ENCODE peak calls at places on chromosomes 6 and 20, in five cellular contexts. F, V, M, S and E are unnamed samples. For H3K9me3, the result is how much of the 10 kb centered on the place peaks cover.

GRCh38 chr6:108473197-108473596 is 87.5 kb upstream of the FOXO3 start:
- DNase-seq in V (no peak), S (no peak), M (no peak), F (no peak), E (no peak)

GRCh38 chr20:64238115-64238825 is 17.3 kb upstream of the PCMTD2 start:
- DNase-seq in M (peak), V (peak), S (no peak), F (peak), E (no peak)

GRCh38 chr20:14561733-14562132 is 224.3 kb upstream of the FLRT3 start:
- DNase-seq in M (no peak), V (no peak), S (no peak), F (no peak), E (no peak)

GRCh38 chr20:43043887-43044286 is 145.8 kb downstream of the PTPRT start:
- DNase-seq in M (no peak), V (no peak), S (no peak), F (no peak), E (peak)

GRCh38 chr20:62895539-62895938 is 30.8 kb downstream of the DIDO1 start:
- DNase-seq in V (no peak), F (no peak), M (no peak), S (no peak), E (no peak)

GRCh38 chr20:17735206-17735804 is 35.5 kb downstream of the BANF2 start:
- DNase-seq in M (no peak), F (no peak), V (no peak), S (peak), E (no peak)

GRCh38 chr6:167113935-167114910 is 8.7 kb upstream of the CCR6 start:
- DNase-seq in S (no peak), M (no peak), V (no peak), F (peak), E (no peak)

GRCh38 chr20:36895036-36895435 is 19.1 kb downstream of the TLDC2 start:
- DNase-seq in V (no peak), F (no peak), S (no peak), M (no peak), E (no peak)

GRCh38 chr20:461254-462198 is 807 bp downstream of the TBC1D20 start:
- DNase-seq in V (peak), F (peak), M (peak), S (peak), E (peak)

GRCh38 chr6:170108890-170109587 is 181.8 kb downstream of the DLL1 start:
- DNase-seq in S (no peak), F (peak), M (no peak), V (no peak), E (no peak)

GRCh38 chr20:17593902-17594301 is 24.0 kb downstream of the DSTN start:
- DNase-seq in M (no peak), F (no peak), S (no peak), V (no peak), E (no peak)

GRCh38 chr20:60359010-60359409 is 400.8 kb downstream of the CDH26 start:
- DNase-seq in M (no peak), V (no peak), S (no peak), F (no peak), E (no peak)

GRCh38 chr20:21901470-21902275 is 196.2 kb downstream of the PAX1 start:
- DNase-seq in M (no peak), S (no peak), F (no peak), V (peak), E (peak)

GRCh38 chr6:54980511-54981275 is 134.1 kb downstream of the FAM83B start:
- DNase-seq in M (no peak), S (peak), V (no peak), F (no peak), E (no peak)

GRCh38 chr20:31925631-31926030 is 26.2 kb downstream of the PDRG1 start:
- DNase-seq in V (no peak), M (no peak), F (no peak), S (no peak), E (no peak)

GRCh38 chr20:10316582-10316981 is 98.0 kb downstream of the SNAP25 start:
- DNase-seq in S (no peak), V (no peak), F (no peak), M (no peak), E (no peak)

GRCh38 chr6:130906736-130907381 is 79.7 kb downstream of the SMLR1 start:
- DNase-seq in V (no peak), M (no peak), F (no peak), S (peak), E (no peak)

GRCh38 chr6:41536884-41537347 is 9.3 kb upstream of the FOXP4 start:
- DNase-seq in S (peak), V (no peak), M (peak), F (peak), E (peak)

GRCh38 chr20:47150403-47151152 is 205.9 kb downstream of the ZMYND8 start:
- DNase-seq in V (peak), S (peak), F (no peak), M (peak), E (peak)

GRCh38 chr6:83708970-83709747 is at the start of gene SNAP91:
- DNase-seq in M (peak), F (peak), S (no peak), V (peak), E (peak)

GRCh38 chr6:132934496-132934895 is 120.1 kb downstream of the RPS12 start:
- DNase-seq in M (no peak), F (no peak), V (no peak), S (no peak), E (no peak)

GRCh38 chr6:67594366-67594765 is 1040.7 kb upstream of the ADGRB3 start:
- DNase-seq in M (no peak), V (no peak), S (no peak), F (no peak), E (no peak)

GRCh38 chr6:52720301-52720700 is 43.0 kb downstream of the GSTA2 start:
- DNase-seq in M (no peak), F (no peak), S (no peak), V (no peak), E (no peak)

GRCh38 chr6:132401120-132401940 is at the start of gene MOXD1:
- DNase-seq in M (peak), V (peak), S (peak), F (peak), E (peak)

GRCh38 chr20:37990571-37991151 is 42.6 kb downstream of the TTI1 start:
- DNase-seq in M (no peak), S (peak), V (peak), F (peak), E (peak)

GRCh38 chr6:15498640-15499039 is 164.2 kb downstream of the DTNBP1 start:
- DNase-seq in F (no peak), V (no peak), S (peak), M (no peak), E (peak)

GRCh38 chr6:83258517-83258916 is 65.4 kb downstream of the RWDD2A start:
- DNase-seq in V (no peak), M (no peak), F (no peak), S (no peak), E (no peak)

GRCh38 chr6:122610690-122611455 is 668 bp downstream of the PKIB start:
- DNase-seq in F (peak), V (peak), S (peak), M (no peak), E (peak)

GRCh38 chr20:48619126-48620101 is 208.4 kb downstream of the PREX1 start:
- DNase-seq in F (peak), V (peak), S (peak), M (no peak), E (peak)

GRCh38 chr20:19786311-19786710 is 28.3 kb downstream of the RIN2 start:
- DNase-seq in F (no peak), S (peak), M (no peak), V (peak), E (peak)

GRCh38 chr6:44315506-44315905 is 2.4 kb upstream of the AARS2 start:
- DNase-seq in V (no peak), S (no peak), F (no peak), M (no peak), E (no peak)

GRCh38 chr6:36201612-36202011 is 5.1 kb downstream of the BRPF3 start:
- DNase-seq in S (no peak), V (no peak), M (no peak), F (no peak), E (no peak)

GRCh38 chr6:36202101-36202500 is 5.6 kb downstream of the BRPF3 start:
- DNase-seq in S (no peak), V (no peak), M (no peak), F (no peak), E (no peak)

GRCh38 chr6:36200154-36200891 is 3.8 kb downstream of the BRPF3 start:
- DNase-seq in F (no peak), V (no peak), S (no peak), M (no peak), E (no peak)

GRCh38 chr6:36198986-36199385 is 2.4 kb downstream of the BRPF3 start:
- DNase-seq in F (no peak), M (no peak), V (no peak), S (no peak), E (no peak)

DNA sequence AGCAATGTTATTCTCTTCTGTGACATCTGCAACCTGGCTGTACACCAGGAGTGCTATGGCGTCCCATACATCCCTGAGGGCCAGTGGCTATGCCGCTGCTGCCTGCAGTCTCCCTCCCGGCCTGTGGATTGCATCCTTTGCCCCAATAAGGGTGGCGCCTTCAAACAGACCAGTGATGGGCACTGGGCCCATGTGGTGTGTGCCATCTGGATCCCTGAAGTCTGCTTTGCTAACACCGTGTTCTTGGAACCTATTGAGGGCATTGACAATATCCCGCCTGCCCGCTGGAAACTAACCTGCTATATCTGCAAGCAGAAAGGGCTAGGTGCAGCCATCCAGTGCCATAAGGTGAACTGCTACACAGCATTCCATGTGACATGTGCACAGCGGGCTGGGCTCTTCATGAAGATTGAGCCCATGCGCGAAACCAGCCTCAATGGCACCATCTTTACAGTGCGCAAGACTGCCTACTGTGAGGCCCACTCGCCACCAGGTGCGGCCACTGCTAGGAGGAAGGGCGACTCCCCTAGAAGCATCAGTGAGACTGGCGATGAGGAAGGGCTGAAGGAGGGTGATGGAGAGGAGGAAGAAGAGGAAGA is 4.6 kb downstream of the BRPF3 start:
- DNase-seq in S (no peak), M (no peak), F (no peak), V (no peak), E (no peak)
- H3K9me3 ChIP-seq in S (under half), M (under half), F (under half), V (under half), E (under half)

GRCh38 chr6:155340464-155341129 is 26.3 kb upstream of the TFB1M start:
- DNase-seq in S (peak), F (no peak), V (no peak), M (no peak), E (no peak)
- H3K9me3 ChIP-seq in S (under half), F (under half), V (under half), M (under half), E (under half)

GRCh38 chr20:29878777-29879442 is 1378.6 kb upstream of the DEFB115 start:
- DNase-seq in S (no peak), V (peak), M (no peak), F (peak), E (no peak)
- H3K9me3 ChIP-seq in S (under half), V (under half), M (under half), F (under half), E (under half)

DNA sequence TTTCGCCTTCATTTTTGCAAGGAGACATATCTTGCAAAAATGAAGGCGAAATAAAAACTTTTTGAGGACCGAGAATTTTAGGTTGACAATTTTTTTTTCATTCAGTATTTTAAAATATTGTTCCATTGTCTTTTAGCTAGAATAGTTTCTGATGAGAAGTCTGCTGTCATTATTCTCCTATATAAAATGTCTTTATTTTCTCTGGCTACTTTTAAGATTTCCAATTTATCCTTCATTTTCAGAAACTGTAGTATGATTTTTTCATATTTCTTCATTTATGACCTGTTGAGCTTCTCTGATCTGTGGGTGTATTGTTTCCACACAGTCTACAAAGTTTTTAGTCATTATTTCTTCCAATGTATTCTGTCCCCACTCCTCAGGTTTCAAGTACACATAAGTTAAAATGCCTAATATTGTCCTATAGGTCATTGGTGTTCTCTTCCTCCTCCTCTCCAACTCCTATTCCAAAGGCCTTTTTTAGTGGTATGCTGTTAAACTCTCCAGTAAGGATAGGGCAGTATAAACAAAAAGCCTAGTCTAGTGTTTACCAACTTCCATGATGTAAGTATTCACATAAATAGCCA is 15.7 kb downstream of the AHI1 start:
- DNase-seq in S (no peak), V (no peak), F (no peak), M (no peak), E (no peak)
- H3K9me3 ChIP-seq in S (under half), V (under half), F (under half), M (under half), E (under half)